ENCODE peak calls at places on chromosomes 2 and 18, in five cellular contexts. E, T, L, D and Q are unnamed samples.

GRCh38 chr18:58570360-58571064 is 58.4 kb downstream of the ALPK2 start:
- DNase-seq in E (no peak), T (no peak), L (no peak), D (no peak), Q (no peak)

GRCh38 chr2:50042794-50043193 is 888.5 kb upstream of the FSHR start:
- DNase-seq in E (no peak), T (no peak), L (no peak), D (no peak), Q (no peak)

GRCh38 chr2:43305006-43305405 is 78.6 kb upstream of the ZFP36L2 start:
- DNase-seq in E (peak; percentile 34), T (no peak), L (peak; percentile 37), D (no peak), Q (peak; percentile 80)

GRCh38 chr2:174072069-174072468 is 106.9 kb upstream of the SP3 start:
- DNase-seq in E (no peak), T (no peak), L (no peak), D (no peak), Q (no peak)

GRCh38 chr2:230995821-230996220 is at the start of gene SPATA3:
- DNase-seq in E (no peak), T (no peak), L (no peak), D (no peak), Q (no peak)

GRCh38 chr2:241417626-241418025 is 61.5 kb downstream of the FARP2 start:
- DNase-seq in E (no peak), T (no peak), L (no peak), D (no peak), Q (no peak)

GRCh38 chr2:141015339-141016047 is 1115.3 kb downstream of the LRP1B start:
- DNase-seq in E (peak; percentile 46), T (no peak), L (no peak), D (no peak), Q (no peak)

GRCh38 chr2:46634905-46635304 is 155.5 kb downstream of the TMEM247 start:
- DNase-seq in E (no peak), T (no peak), L (no peak), D (no peak), Q (no peak)

GRCh38 chr18:31156831-31157763 is 5.6 kb downstream of the DSC1 start:
- DNase-seq in E (no peak), T (no peak), L (no peak), D (no peak), Q (no peak)

GRCh38 chr18:2955966-2956521 is 56.9 kb downstream of the LPIN2 start:
- DNase-seq in E (no peak), T (no peak), L (no peak), D (no peak), Q (no peak)

GRCh38 chr2:74379851-74380789 is at the start of gene DCTN1:
- DNase-seq in E (peak; percentile 52), T (no peak), L (peak; percentile 80), D (no peak), Q (no peak)

GRCh38 chr2:41966920-41967319 is 80.9 kb upstream of the PKDCC start:
- DNase-seq in E (peak; percentile 23), T (peak; percentile 38), L (no peak), D (no peak), Q (peak; percentile 84)

GRCh38 chr2:152011724-152012123 is 87.1 kb downstream of the CACNB4 start:
- DNase-seq in E (no peak), T (no peak), L (no peak), D (no peak), Q (no peak)

GRCh38 chr18:57668021-57668420 is 46.4 kb upstream of the NARS1 start:
- DNase-seq in E (no peak), T (no peak), L (no peak), D (no peak), Q (no peak)

GRCh38 chr2:8857709-8858108 is 20.3 kb upstream of the KIDINS220 start:
- DNase-seq in E (peak; percentile 26), T (no peak), L (no peak), D (no peak), Q (no peak)

GRCh38 chr2:120791961-120792295 is 56.3 kb downstream of the GLI2 start:
- DNase-seq in E (no peak), T (no peak), L (peak; percentile 31), D (no peak), Q (no peak)

GRCh38 chr18:23837591-23837990 is 148.3 kb downstream of the LAMA3 start:
- DNase-seq in E (no peak), T (no peak), L (peak; percentile 86), D (no peak), Q (no peak)

GRCh38 chr2:23828986-23829385 is 97.9 kb downstream of the ATAD2B start:
- DNase-seq in E (no peak), T (no peak), L (peak; percentile 11), D (no peak), Q (no peak)

GRCh38 chr18:8003878-8004675 is 437.0 kb downstream of the PTPRM start:
- DNase-seq in E (no peak), T (no peak), L (peak; percentile 77), D (no peak), Q (no peak)

GRCh38 chr2:25373269-25373981 is 31.7 kb upstream of the DNMT3A start:
- DNase-seq in E (no peak), T (peak; percentile 73), L (no peak), D (no peak), Q (no peak)

GRCh38 chr2:192286093-192286701 is 91.5 kb upstream of the TMEFF2 start:
- DNase-seq in E (no peak), T (no peak), L (peak; percentile 63), D (peak; percentile 9), Q (no peak)

GRCh38 chr2:216877085-216877484 is 17.2 kb upstream of the TNP1 start:
- DNase-seq in E (no peak), T (no peak), L (no peak), D (no peak), Q (no peak)

GRCh38 chr18:31931886-31932240 is 11.1 kb downstream of the TRAPPC8 start:
- DNase-seq in E (no peak), T (no peak), L (no peak), D (no peak), Q (no peak)

GRCh38 chr2:134763164-134763710 is 44.4 kb upstream of the TMEM163 start:
- DNase-seq in E (no peak), T (no peak), L (no peak), D (no peak), Q (no peak)

DNA sequence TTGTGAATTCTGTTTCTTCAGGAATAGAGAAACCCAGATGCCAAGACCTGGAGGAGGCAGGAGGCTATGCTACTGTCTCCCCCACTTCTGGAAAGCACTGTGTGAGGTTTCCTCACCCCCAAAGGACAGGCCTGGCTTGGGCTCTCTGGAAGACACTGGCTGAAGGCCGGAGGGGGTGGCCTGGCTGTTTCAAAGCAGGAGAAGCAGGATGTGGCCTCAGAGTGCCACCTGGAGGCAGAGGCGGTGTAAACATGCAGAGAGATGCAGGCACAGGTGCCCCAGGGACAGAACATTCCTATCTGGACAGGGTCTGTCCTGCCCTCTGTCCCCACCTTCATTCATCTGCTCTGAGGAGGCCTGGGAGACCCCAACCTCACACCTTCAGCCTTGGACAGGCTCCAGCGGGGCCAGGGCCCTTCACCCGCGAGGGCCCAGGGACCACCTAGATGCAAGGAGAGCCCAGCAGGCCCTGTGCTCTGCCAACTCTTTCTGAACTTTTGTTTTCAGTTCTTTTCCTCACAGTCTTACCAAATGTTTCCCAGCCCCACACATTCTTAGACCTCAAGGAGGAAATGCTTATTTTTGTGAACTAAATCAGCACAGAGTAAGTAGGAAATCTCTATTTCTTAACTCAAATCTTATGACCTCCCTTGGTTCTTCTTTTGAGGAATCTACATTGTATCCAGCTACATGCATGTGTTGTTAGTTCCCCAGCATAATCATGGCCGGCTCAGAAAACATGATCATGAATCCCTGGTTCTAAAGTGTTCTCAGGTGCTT is 79.2 kb downstream of the LONRF2 start:
- DNase-seq in E (peak; percentile 72), T (peak; percentile 72), L (peak; percentile 70), D (no peak), Q (peak; percentile 78)
- H3K27me3 ChIP-seq in E (no peaks in the 10 kb centered on the region), T (no peaks in the 10 kb centered on the region), L (no peaks in the 10 kb centered on the region), D (no peaks in the 10 kb centered on the region), Q (no peaks in the 10 kb centered on the region)

GRCh38 chr2:238784671-238785527 is 63.0 kb upstream of the TWIST2 start:
- DNase-seq in E (peak; percentile 45), T (peak; percentile 73), L (peak; percentile 61), D (peak; percentile 40), Q (no peak)
- H3K27ac ChIP-seq in E (no peak overlapping the region), T (no peak overlapping the region), L (no peak overlapping the region), D (no peak overlapping the region), Q (peak overlapping the region; percentile 1)

GRCh38 chr2:187749804-187750431 is 195.7 kb upstream of the TFPI start:
- DNase-seq in E (no peak), T (no peak), L (no peak), D (no peak), Q (no peak)
- H3K4me3 ChIP-seq in E (no peak overlapping the region), T (no peak overlapping the region), L (no peak overlapping the region), D (no peak overlapping the region), Q (no peak overlapping the region)

GRCh38 chr2:44959855-44960254 is 18.4 kb downstream of the SIX3 start:
- DNase-seq in E (no peak), T (no peak), L (no peak), D (no peak), Q (no peak)
- H3K27me3 ChIP-seq in E (peaks cover 70% of the 10 kb centered on the region), T (peaks cover 6% of the 10 kb centered on the region), L (peaks cover 33% of the 10 kb centered on the region), D (no peaks in the 10 kb centered on the region), Q (peaks cover 7% of the 10 kb centered on the region)

DNA sequence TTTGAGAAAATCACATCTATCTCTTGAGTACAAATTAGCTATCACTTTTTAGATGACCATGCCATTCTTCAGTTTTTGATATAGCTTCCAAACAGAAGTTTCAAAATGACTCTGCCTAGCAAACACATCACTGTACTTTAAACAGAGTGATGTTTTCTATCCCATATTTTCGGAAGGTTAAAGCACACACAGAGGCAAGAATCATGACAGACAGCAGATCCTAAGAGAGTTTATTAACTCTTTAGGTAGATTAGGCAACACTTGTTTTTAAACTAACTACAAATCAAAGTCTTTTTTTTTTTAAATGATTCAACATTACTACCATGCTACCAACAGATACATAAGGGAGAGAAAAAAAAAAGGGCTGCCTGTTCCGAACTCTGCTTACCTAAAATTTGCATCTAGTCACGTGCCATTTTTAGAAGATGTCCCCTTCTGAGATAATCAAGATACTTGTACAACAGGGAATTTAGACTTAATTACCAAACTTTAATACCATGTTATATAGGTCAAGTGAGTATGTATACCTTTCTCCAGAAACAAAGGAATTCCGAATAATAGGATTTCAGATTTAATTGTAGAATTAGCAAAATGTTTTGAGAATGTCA is 2.7 kb downstream of the RBMS1 start:
- DNase-seq in E (no peak), T (no peak), L (no peak), D (peak; percentile 37), Q (no peak)
- H3K27ac ChIP-seq in E (peak overlapping the region; percentile 98), T (peak overlapping the region; percentile 93), L (peak overlapping the region; percentile 1), D (peak overlapping the region; percentile 97), Q (peak overlapping the region; percentile 94)

GRCh38 chr18:54357660-54358494 is at the start of the genes C18orf54 and STARD6:
- DNase-seq in E (peak; percentile 84), T (peak; percentile 88), L (peak; percentile 85), D (peak; percentile 94), Q (peak; percentile 45)

GRCh38 chr18:54360406-54360805 is 2.7 kb downstream of the C18orf54 start:
- DNase-seq in E (no peak), T (no peak), L (peak; percentile 2), D (no peak), Q (no peak)

GRCh38 chr18:54357082-54357659 is 487 bp downstream of the STARD6 start:
- DNase-seq in E (no peak), T (no peak), L (peak; percentile 1), D (no peak), Q (no peak)

GRCh38 chr18:54358495-54358793 is 738 bp downstream of the C18orf54 start:
- DNase-seq in E (no peak), T (no peak), L (peak; percentile 10), D (no peak), Q (no peak)

GRCh38 chr18:54359233-54359632 is 1.5 kb downstream of the C18orf54 start:
- DNase-seq in E (no peak), T (no peak), L (peak; percentile 11), D (peak; percentile 19), Q (no peak)
- H3K4me3 ChIP-seq in E (no peak overlapping the region), T (no peak overlapping the region), L (peak overlapping the region; percentile 68), D (peak overlapping the region; percentile 63), Q (peak overlapping the region; percentile 77)